ENCODE peak calls at places on chromosomes 12 and 14, in four cellular contexts. H is HepG2, A is SK-N-SH, N is K562. B is an unnamed sample.

GRCh38 chr12:51970904-51971646 is 19.6 kb downstream of the ACVR1B start:
- DNase-seq in H (peak), A (peak), N (peak), B (peak)

GRCh38 chr14:101975231-101975630 is 10.9 kb downstream of the DYNC1H1 start:
- DNase-seq in H (no peak), A (no peak), N (no peak), B (no peak)

GRCh38 chr12:47817272-47818006 is 2.3 kb downstream of the HDAC7 start:
- DNase-seq in H (peak), A (no peak), N (no peak), B (no peak)

GRCh38 chr12:48946206-48946605 is 11.1 kb downstream of the ARF3 start:
- DNase-seq in H (no peak), A (no peak), N (no peak), B (no peak)

GRCh38 chr12:49825360-49825970 is 2.7 kb downstream of the NCKAP5L start:
- DNase-seq in H (no peak), A (no peak), N (peak), B (no peak)

GRCh38 chr12:26205946-26206345 is 10.6 kb downstream of the SSPN start:
- DNase-seq in H (no peak), A (no peak), N (no peak), B (no peak)

GRCh38 chr14:75150150-75150549 is 23.3 kb upstream of the NEK9 start:
- DNase-seq in H (no peak), A (no peak), N (no peak), B (no peak)

GRCh38 chr12:62006076-62006732 is 254.0 kb upstream of the USP15 start:
- DNase-seq in H (peak), A (peak), N (peak), B (peak)

GRCh38 chr12:121953695-121954094 is 35.3 kb downstream of the CFAP251 start:
- DNase-seq in H (peak), A (no peak), N (no peak), B (no peak)

GRCh38 chr14:23931705-23932314 is 21.8 kb upstream of the DHRS4 start:
- DNase-seq in H (no peak), A (no peak), N (peak), B (no peak)

GRCh38 chr12:85828576-85828975 is 7.6 kb downstream of the RASSF9 start:
- DNase-seq in H (no peak), A (no peak), N (no peak), B (no peak)

GRCh38 chr12:92094751-92095161 is 50.9 kb downstream of the BTG1 start:
- DNase-seq in H (no peak), A (no peak), N (no peak), B (no peak)

GRCh38 chr12:55549302-55549701 is at the start of gene OR6C4:
- DNase-seq in H (no peak), A (no peak), N (no peak), B (no peak)

GRCh38 chr12:108565976-108566375 is 3.6 kb downstream of the ISCU start:
- DNase-seq in H (no peak), A (peak), N (no peak), B (no peak)

GRCh38 chr12:29990971-29991370 is 207.2 kb upstream of the TMTC1 start:
- DNase-seq in H (no peak), A (no peak), N (no peak), B (no peak)

GRCh38 chr12:92340003-92340402 is 194.4 kb upstream of the BTG1 start:
- DNase-seq in H (no peak), A (no peak), N (peak), B (no peak)

GRCh38 chr12:106696861-106697417 is 77.5 kb upstream of the RIC8B start:
- DNase-seq in H (no peak), A (peak), N (no peak), B (no peak)

GRCh38 chr12:92396647-92397258 is 251.1 kb upstream of the BTG1 start:
- DNase-seq in H (no peak), A (no peak), N (peak), B (no peak)

GRCh38 chr14:103574104-103574503 is 11.3 kb downstream of the COA8 start:
- DNase-seq in H (no peak), A (no peak), N (no peak), B (no peak)

GRCh38 chr14:103578401-103579075 is 15.8 kb downstream of the COA8 start:
- DNase-seq in H (no peak), A (no peak), N (no peak), B (no peak)

GRCh38 chr14:103574707-103575285 is 12.0 kb downstream of the COA8 start:
- DNase-seq in H (no peak), A (no peak), N (no peak), B (no peak)

GRCh38 chr14:103581206-103581605 is 18.4 kb downstream of the COA8 start:
- DNase-seq in H (no peak), A (no peak), N (no peak), B (no peak)

DNA sequence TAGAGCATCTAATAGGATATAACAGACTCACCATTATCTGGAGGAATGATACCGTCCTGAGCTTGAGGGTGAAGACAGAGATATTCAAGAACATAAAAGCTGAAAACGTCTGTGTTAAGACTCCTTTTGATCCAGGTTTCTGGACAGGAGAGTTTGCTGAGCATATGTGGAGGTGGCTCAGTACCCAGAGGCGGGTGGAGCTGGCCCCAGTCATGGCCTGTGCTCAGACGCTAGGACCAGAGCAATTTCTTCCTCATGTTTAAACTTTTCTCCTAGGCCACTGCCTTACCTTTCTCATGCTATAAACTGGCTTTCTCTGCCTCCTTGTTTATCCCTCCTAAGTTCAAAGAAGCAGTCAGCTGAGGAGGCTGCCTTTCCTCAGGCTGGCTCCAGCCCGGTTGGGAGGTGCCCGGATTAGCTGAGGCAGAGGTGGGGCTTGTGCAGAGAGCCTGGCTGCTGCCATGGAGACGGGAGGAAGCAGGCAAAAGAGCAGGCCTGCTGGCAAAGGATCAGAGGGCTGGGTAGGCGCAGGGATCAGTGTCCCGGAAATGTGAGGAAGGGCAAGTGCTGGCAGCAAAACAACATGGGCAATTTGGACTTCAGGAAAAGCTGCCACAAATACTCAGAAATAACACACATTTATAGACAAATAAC is 13.7 kb downstream of the COA8 start:
- DNase-seq in H (no peak), A (peak), N (no peak), B (peak)
- TF ChIP-seq FOXJ3 in H (no peak), A (peak), N (no peak), B (no peak)

DNA sequence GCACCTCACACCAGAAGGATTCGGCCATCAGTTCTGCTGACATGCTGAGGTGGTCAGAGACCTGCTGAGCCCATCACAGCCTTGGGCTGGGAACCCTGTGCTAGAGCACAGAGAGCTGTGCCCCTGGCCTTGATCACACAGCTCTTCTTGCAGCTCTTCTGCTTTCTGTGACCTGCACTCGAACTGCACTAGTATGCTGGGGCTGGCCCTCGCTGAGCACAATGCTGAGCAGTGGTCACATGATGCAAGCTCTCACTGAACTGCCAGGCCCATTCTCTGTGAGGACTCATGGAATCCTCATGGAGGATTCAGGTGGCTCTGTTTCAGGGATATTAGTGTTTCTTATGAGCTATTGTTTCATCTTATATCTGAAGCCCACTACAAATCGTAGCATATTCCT is 22.5 kb downstream of the FBXO21 start:
- DNase-seq in H (no peak), A (no peak), N (no peak), B (no peak)
- TF ChIP-seq MAX in H (no peak), A (no peak), N (no peak), B (no peak)

DNA sequence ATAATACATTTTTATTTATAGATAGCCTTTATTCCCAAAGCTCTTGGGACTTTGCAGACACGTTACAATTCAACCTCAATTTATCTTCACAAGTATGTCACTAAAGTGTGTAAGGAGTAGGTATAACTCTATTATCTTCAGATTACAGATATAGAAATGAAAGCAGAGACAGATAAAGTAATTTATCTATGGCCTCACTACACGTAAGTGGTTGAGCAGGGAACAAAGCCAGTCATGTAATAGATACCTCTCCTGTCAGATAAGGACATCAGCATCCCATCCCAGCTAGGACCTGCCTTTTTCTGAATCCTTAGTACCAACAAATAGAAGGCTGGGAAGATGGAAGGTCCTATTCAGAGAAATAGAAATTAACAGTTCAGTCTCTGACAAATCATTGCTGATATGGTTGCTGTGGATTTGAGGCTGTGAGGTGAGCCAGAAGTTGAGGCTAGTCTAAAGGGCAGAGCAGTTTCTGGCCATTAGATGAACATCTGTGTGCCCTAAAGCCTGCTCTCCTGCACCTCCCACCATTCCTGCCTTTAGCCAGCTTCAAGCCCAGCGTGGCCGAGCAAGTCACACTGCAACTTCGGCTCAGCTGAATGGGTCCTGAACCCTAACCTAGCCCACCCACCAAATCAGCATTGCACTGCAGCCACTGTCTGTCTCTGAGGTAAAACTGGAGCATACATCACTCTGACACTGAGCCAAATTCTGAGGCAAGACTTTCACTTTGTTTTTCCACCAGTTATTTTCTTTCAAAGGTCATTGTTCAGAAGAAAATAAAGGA is 71.1 kb upstream of the PLEKHA5 start:
- DNase-seq in H (no peak), A (peak), N (no peak), B (peak)
- TF ChIP-seq FOXJ3 in H (no peak), A (no peak), N (no peak), B (no peak)

GRCh38 chr12:123075591-123076171 is 75.2 kb downstream of the PITPNM2 start:
- DNase-seq in H (peak), A (no peak), N (peak), B (peak)
- TF ChIP-seq MAX in H (no peak), A (no peak), N (no peak), B (no peak)

DNA sequence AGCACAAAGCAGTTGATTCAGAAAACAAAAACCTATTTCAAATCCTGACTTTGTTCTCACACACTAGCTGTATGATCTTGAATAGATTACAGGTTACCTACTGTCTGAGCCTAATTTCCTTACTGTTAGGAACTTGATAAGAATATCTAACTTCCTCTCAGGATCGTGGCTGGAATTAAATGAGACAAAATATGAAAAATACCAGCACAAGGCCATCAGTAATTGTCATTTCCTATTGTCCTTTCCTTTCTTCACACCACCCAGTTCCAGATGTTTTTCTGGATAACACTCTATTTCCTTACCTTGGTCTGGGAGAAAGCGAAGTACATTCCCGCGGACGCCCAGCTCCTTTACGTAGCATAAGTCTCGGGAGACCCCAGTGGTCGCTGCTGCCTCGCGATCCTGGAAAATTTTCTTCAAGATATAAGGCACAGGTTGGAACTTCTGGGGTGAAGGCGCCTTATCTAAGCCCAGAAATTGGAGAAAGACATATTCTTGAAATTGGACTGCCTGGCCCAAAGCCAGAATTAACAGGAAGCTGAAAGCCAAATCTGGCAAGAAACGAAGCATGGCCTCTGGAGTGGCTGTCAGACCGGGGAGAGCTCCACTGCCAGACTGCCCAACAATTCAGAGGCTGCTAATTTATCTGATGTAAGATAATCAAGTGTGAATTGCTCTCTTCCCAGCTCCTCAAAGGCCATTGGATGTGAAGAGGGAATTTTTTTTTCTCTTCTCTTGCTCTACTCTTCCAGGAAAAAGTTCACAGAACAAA is at the start of gene GDF3:
- DNase-seq in H (no peak), A (no peak), N (peak), B (no peak)
- TF ChIP-seq FOXJ3 in H (no peak), A (no peak), N (no peak), B (no peak)

DNA sequence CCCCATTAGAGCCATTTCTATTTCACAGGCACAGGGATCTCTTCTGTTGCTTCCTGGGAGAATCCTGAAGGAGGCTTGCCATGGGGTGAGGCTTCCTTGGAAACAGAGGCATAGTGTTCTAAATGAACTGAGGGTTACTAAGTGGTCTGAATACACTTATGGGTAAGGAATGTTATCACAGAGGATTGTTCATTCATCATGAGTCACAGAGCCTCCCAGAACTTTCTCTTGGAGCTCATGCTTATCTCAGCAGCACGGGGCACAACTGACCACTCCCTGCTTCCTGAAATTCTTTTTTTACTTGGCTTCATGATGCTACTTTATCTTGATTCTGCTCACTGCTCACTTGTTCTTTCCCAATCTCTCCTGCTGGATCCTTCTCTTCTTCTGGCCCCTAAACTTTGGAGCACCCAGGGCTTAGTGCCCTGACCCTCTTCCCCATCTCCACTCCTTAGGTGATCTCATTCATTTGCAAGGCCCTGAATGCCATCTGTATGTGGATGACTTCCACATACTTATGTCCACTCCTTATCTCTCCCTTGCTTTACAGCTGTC is 57.9 kb downstream of the ANO6 start:
- DNase-seq in H (peak), A (no peak), N (peak), B (no peak)
- TF ChIP-seq MAX in H (no peak), A (peak), N (peak), B (no peak)

GRCh38 chr14:20415723-20416622 is 2.7 kb upstream of the TEP1 start:
- DNase-seq in H (peak), A (peak), N (peak), B (no peak)
- TF ChIP-seq FOXJ3 in H (no peak), A (no peak), N (no peak), B (no peak)

DNA sequence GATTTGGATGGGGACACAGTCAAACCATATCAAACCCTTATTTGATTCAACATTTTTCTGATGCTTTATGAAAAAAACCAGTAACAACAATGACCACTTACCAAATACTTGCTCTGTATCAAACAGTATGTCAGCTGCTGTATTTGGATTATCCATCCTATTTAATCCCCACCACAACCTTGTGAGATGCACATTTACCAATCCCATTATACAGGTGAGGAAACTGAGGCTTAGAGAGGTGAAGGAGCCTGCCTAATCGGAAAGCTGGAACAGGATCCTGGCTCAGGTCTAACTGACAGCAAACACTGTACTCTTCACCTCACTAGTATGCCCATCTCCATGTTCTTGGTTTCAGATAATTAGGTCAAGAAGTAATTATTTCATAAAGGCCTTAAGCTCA is 13.8 kb downstream of the CHST11 start:
- DNase-seq in H (no peak), A (no peak), N (no peak), B (no peak)
- TF ChIP-seq MAX in H (no peak), A (no peak), N (no peak), B (no peak)

B was measured in WTC11.